ENCODE peak calls at places on chromosomes 5 and 9, in six cellular contexts. J, Z, T, C, I and A are unnamed samples.

GRCh38 chr5:40486437-40487270 is 193.1 kb upstream of the PTGER4 start:
- DNase-seq in Z (no peak), I (peak), C (no peak), J (no peak), T (no peak), A (no peak)

GRCh38 chr5:53095222-53095621 is 14.3 kb downstream of the MOCS2 start:
- DNase-seq in C (no peak), Z (no peak), J (no peak), I (no peak), T (no peak), A (no peak)

GRCh38 chr5:172659909-172660628 is 19.0 kb downstream of the NEURL1B start:
- DNase-seq in Z (peak), I (no peak), T (peak), J (peak), C (no peak), A (peak)

GRCh38 chr9:88736136-88736637 is 201.2 kb downstream of the NXNL2 start:
- DNase-seq in T (no peak), J (no peak), C (no peak), Z (no peak), I (no peak), A (no peak)

GRCh38 chr5:6837519-6838110 is 124.4 kb downstream of the TENT4A start:
- DNase-seq in C (peak), J (no peak), T (no peak), I (no peak), Z (peak), A (peak)

GRCh38 chr9:130940693-130941576 is 1.9 kb upstream of the FIBCD1 start:
- DNase-seq in J (peak), I (peak), T (peak), C (peak), Z (peak), A (peak)

GRCh38 chr5:150672884-150673275 is 11.8 kb downstream of the MYOZ3 start:
- DNase-seq in I (no peak), C (no peak), Z (no peak), T (no peak), J (no peak), A (no peak)

GRCh38 chr5:72166070-72166979 is 59.0 kb downstream of the MAP1B start:
- DNase-seq in J (no peak), I (no peak), C (no peak), Z (peak), T (no peak), A (no peak)

GRCh38 chr9:120403543-120403856 is 176.5 kb downstream of the CDK5RAP2 start:
- DNase-seq in I (no peak), C (no peak), J (no peak), Z (no peak), T (no peak), A (no peak)

GRCh38 chr5:169886033-169886432 is 94.3 kb downstream of the INSYN2B start:
- DNase-seq in J (no peak), I (no peak), C (no peak), Z (no peak), T (no peak), A (no peak)

GRCh38 chr5:53874409-53874808 is 314.0 kb downstream of the NDUFS4 start:
- DNase-seq in I (no peak), J (no peak), C (no peak), Z (peak), T (no peak), A (no peak)

GRCh38 chr5:93395891-93396465 is 185.0 kb downstream of the NR2F1-AS1 start:
- DNase-seq in I (no peak), Z (no peak), T (no peak), C (no peak), J (no peak), A (no peak)

GRCh38 chr9:34171753-34172535 is 6.9 kb upstream of the UBAP1 start:
- DNase-seq in T (peak), Z (no peak), J (peak), C (peak), I (peak), A (no peak)

GRCh38 chr5:82197550-82197949 is 80.6 kb downstream of the RPS23 start:
- DNase-seq in Z (no peak), C (no peak), J (no peak), T (no peak), I (no peak), A (no peak)

GRCh38 chr5:169421677-169422076 is 120.7 kb upstream of the SLIT3 start:
- DNase-seq in I (no peak), J (no peak), T (no peak), Z (no peak), C (no peak), A (no peak)

GRCh38 chr9:120876842-120877240 is at the start of gene PHF19:
- DNase-seq in C (no peak), T (peak), I (no peak), J (peak), Z (no peak), A (no peak)

GRCh38 chr9:136138566-136138965 is 19.9 kb upstream of the TMEM250 start:
- DNase-seq in I (no peak), T (no peak), C (no peak), J (no peak), Z (peak), A (peak)

GRCh38 chr5:76175051-76175666 is 92.0 kb downstream of the SV2C start:
- DNase-seq in J (no peak), T (no peak), C (peak), I (peak), Z (peak), A (peak)

GRCh38 chr9:15271403-15271802 is 35.6 kb downstream of the TTC39B start:
- DNase-seq in C (no peak), I (no peak), Z (no peak), J (no peak), T (no peak), A (no peak)

GRCh38 chr9:6433405-6433804 is 20.4 kb downstream of the UHRF2 start:
- DNase-seq in J (no peak), C (no peak), I (no peak), Z (no peak), T (no peak), A (no peak)

GRCh38 chr9:4174781-4175180 is 125.1 kb downstream of the GLIS3 start:
- DNase-seq in T (no peak), I (no peak), J (no peak), C (no peak), Z (no peak), A (no peak)

GRCh38 chr9:115200711-115201505 is 83.0 kb upstream of the TNC start:
- DNase-seq in J (no peak), C (no peak), Z (no peak), T (no peak), I (no peak), A (no peak)

GRCh38 chr5:150960791-150961396 is 56.1 kb upstream of the ZNF300 start:
- DNase-seq in J (no peak), I (no peak), T (no peak), C (no peak), Z (no peak), A (no peak)

GRCh38 chr5:151537044-151537443 is 54.1 kb downstream of the FAT2 start:
- DNase-seq in C (no peak), J (no peak), I (no peak), T (no peak), Z (no peak), A (no peak)

GRCh38 chr5:79653843-79654242 is 35.8 kb upstream of the CMYA5 start:
- DNase-seq in C (no peak), T (no peak), J (no peak), Z (no peak), I (no peak), A (no peak)

GRCh38 chr5:99355881-99356280 is 427.1 kb upstream of the CHD1 start:
- DNase-seq in J (no peak), Z (no peak), I (no peak), C (no peak), T (no peak), A (no peak)

GRCh38 chr5:113909782-113910181 is 396.3 kb downstream of the YTHDC2 start:
- DNase-seq in I (no peak), C (no peak), T (no peak), Z (no peak), J (no peak), A (no peak)

GRCh38 chr5:160390787-160391696 is 8.8 kb downstream of the FAM200C start:
- DNase-seq in C (no peak), J (no peak), Z (no peak), T (no peak), I (no peak), A (no peak)

GRCh38 chr5:152505442-152506042 is 100.5 kb upstream of the NMUR2 start:
- DNase-seq in T (peak), I (no peak), Z (peak), J (no peak), C (peak), A (peak)

GRCh38 chr9:76677481-76678055 is 86.7 kb upstream of the PCA3 start:
- DNase-seq in J (no peak), C (no peak), T (no peak), I (no peak), Z (no peak), A (no peak)

GRCh38 chr9:132412089-132412488 is 2.1 kb downstream of the CFAP77 start:
- DNase-seq in T (no peak), Z (peak), J (no peak), I (no peak), C (no peak), A (peak)

GRCh38 chr5:5341531-5342292 is 80.8 kb upstream of the ICE1 start:
- DNase-seq in T (no peak), J (no peak), Z (no peak), C (no peak), I (no peak), A (no peak)

GRCh38 chr5:132751444-132751843 is 4.2 kb downstream of the CCNI2 start:
- DNase-seq in T (no peak), J (no peak), I (no peak), C (no peak), Z (no peak), A (no peak)

GRCh38 chr5:151040211-151040747 is 19.9 kb downstream of the GPX3 start:
- DNase-seq in C (no peak), Z (no peak), J (peak), T (peak), I (no peak), A (no peak)

GRCh38 chr9:88179080-88179521 is 40.8 kb upstream of the SPATA31C2 start:
- DNase-seq in I (no peak), C (no peak), J (peak), T (no peak), Z (no peak), A (no peak)

DNA sequence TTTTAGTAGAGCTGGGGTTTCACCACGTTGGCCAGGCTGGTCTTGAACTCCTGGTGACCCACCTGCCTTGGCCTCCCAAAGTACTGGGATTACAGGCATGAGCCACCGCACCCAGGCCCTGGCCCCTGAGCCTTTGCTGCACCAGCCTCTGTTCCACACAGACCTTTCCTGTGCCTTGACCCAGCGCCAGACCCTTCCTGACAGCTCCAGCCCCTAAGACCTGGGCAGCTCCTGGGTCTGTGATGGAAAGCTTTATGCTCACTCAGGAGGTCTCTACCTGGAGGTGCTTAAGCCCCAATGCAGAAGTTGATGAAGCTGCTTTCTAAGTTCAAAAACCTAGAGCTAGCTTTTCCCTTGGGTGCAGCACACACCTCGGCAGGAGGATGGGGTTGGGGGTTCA is 58.8 kb upstream of the NEK6 start:
- DNase-seq in J (no peak), Z (no peak), T (peak), I (no peak), C (no peak), A (no peak)
- TF ChIP-seq CTCF in J (no peak), Z (no peak), T (no peak), I (no peak), C (no peak), A (no peak)

DNA sequence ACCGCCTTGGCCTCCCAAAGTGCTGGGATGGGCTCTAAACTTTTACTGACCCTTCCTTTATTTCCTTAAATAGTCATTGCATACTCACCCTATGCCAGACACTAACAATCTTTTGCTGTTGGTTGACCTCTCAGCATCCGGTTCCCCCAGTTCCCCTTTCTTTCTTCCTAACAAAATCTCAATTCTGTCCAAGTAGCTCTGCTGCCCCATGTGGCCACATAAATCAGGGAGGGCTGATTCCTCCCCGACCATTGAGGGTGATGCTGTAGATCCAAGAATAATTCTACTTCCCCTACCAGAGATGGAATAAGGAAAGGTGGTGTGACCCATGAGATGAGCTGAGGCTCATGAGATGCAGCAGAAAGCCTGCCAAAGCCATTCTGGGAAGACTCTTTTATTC is 315.3 kb upstream of the MSX2 start:
- DNase-seq in C (no peak), J (no peak), Z (no peak), T (no peak), I (no peak), A (no peak)
- TF ChIP-seq CTCF in C (no peak), J (no peak), Z (peak), T (no peak), I (no peak), A (no peak)

GRCh38 chr5:134070979-134071849 is 43.3 kb upstream of the TCF7 start:
- DNase-seq in J (peak), Z (no peak), I (no peak), T (no peak), C (no peak), A (peak)
- TF ChIP-seq CTCF in J (no peak), Z (no peak), I (no peak), T (no peak), C (peak), A (no peak)

GRCh38 chr9:36974731-36975130 is 59.3 kb downstream of the PAX5 start:
- DNase-seq in I (peak), T (no peak), J (no peak), Z (no peak), C (no peak), A (no peak)
- TF ChIP-seq CTCF in I (no peak), T (no peak), J (no peak), Z (no peak), C (no peak), A (no peak)

GRCh38 chr5:179906795-179907569 is 715 bp downstream of the TBC1D9B start:
- DNase-seq in J (peak), I (no peak), C (peak), T (no peak), Z (peak), A (no peak)

GRCh38 chr5:179906294-179906794 is 1.4 kb downstream of the TBC1D9B start:
- DNase-seq in T (no peak), C (no peak), Z (no peak), J (peak), I (no peak), A (no peak)

GRCh38 chr5:179908528-179908927 is 831 bp upstream of the TBC1D9B start:
- DNase-seq in T (no peak), J (peak), Z (peak), I (no peak), C (no peak), A (peak)

GRCh38 chr5:179909224-179909623 is 1.5 kb upstream of the TBC1D9B start:
- DNase-seq in Z (no peak), C (no peak), T (no peak), J (peak), I (no peak), A (no peak)

GRCh38 chr5:179907570-179908324 is at the start of gene TBC1D9B:
- DNase-seq in I (peak), J (peak), C (peak), Z (peak), T (peak), A (peak)
- TF ChIP-seq CTCF in I (no peak), J (peak), C (peak), Z (peak), T (peak), A (no peak)

GRCh38 chr5:139670369-139671095 is 22.4 kb downstream of the CXXC5 start:
- DNase-seq in Z (peak), I (peak), J (peak), C (no peak), T (no peak), A (no peak)
- TF ChIP-seq CTCF in Z (peak), I (peak), J (peak), C (no peak), T (no peak), A (no peak)

GRCh38 chr9:95181226-95181818 is 136.2 kb downstream of the FANCC start:
- DNase-seq in J (no peak), C (no peak), Z (peak), T (no peak), I (no peak), A (no peak)

GRCh38 chr9:95185931-95186330 is 131.6 kb downstream of the FANCC start:
- DNase-seq in I (no peak), J (no peak), C (no peak), Z (no peak), T (no peak), A (no peak)

GRCh38 chr9:95181845-95182244 is 135.7 kb downstream of the FANCC start:
- DNase-seq in I (no peak), T (no peak), C (no peak), Z (no peak), J (no peak), A (no peak)

GRCh38 chr9:95177617-95178016 is 139.9 kb downstream of the FANCC start:
- DNase-seq in C (no peak), J (no peak), T (no peak), I (no peak), Z (no peak), A (no peak)

GRCh38 chr9:95182854-95183563 is 134.5 kb downstream of the FANCC start:
- DNase-seq in T (no peak), C (no peak), I (no peak), J (no peak), Z (no peak), A (no peak)
- TF ChIP-seq CTCF in T (peak), C (no peak), I (no peak), J (no peak), Z (no peak), A (peak)

DNA sequence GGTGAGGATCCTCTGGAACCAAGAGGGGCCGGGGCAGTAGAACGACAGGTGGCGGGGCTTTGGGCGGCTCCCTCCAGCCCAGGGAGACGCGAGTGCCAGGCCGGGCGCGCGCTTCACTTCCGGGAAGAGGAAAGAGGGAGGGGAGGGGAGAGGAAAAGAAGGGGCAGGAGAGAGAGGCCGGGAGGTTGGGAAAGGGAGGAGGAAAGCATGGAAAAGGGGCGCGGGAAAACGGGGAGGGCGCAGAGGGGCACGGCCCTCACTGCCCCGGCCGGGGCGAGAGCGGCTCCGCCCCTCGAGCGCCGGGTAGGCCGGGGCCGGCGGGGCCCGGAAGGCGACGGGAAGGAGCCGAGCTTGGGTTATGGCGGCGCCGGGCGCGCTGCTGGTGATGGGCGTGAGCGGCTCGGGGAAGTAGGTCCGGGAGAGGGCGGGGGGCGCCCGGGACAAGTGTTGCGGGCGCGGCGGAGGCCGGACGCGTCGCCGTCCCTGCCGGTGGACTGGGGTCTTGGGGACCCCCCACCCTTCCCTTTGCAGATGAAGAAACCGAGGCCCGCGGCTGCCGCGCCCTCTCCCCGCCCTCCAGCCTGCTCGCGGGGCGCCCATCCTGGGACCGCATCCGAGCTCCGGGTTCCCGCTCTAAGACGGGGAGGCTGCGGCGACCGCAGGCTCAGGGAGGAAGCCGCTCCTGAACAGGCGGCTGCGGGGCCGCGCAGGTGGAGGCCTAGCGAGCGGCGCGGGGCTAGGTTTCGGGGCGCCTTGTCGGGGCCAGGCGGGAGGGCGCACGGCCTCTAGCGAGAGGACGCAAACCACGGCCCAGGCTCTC is at the start of gene IDNK:
- DNase-seq in C (peak), I (peak), T (peak), J (peak), Z (peak), A (peak)
- TF ChIP-seq CTCF in C (no peak), I (no peak), T (no peak), J (no peak), Z (no peak), A (no peak)